ENCODE peak calls at places on chromosomes 2 and 18, in five cellular contexts. W is K562, E is sigmoid colon, L is A549, N is GM12892. M is an unnamed sample.

GRCh38 chr2:41970898-41971660 is 76.7 kb upstream of the PKDCC start:
- DNase-seq in W (no peak), E (no peak), L (no peak), N (no peak), M (no peak)

GRCh38 chr2:239190921-239191885 is 209.6 kb downstream of the HDAC4 start:
- DNase-seq in W (no peak), E (peak; percentile 58), L (no peak), N (no peak), M (no peak)

GRCh38 chr2:59761966-59762365 is 791.5 kb downstream of the BCL11A start:
- DNase-seq in W (no peak), E (no peak), L (no peak), N (no peak), M (no peak)

GRCh38 chr2:233350708-233351107 is 3.6 kb upstream of the DGKD start:
- DNase-seq in W (peak; percentile 80), E (no peak), L (peak; percentile 98), N (no peak), M (peak; percentile 70)

GRCh38 chr2:30678410-30679137 is 128.7 kb downstream of the CAPN13 start:
- DNase-seq in W (no peak), E (peak; percentile 40), L (no peak), N (no peak), M (no peak)

GRCh38 chr18:57433492-57434176 is 1.5 kb upstream of the ONECUT2 start:
- DNase-seq in W (peak; percentile 15), E (no peak), L (no peak), N (no peak), M (no peak)

GRCh38 chr2:170255971-170256370 is 78.0 kb downstream of the MYO3B start:
- DNase-seq in W (no peak), E (no peak), L (no peak), N (no peak), M (no peak)

GRCh38 chr2:52570716-52571115 is 1196.9 kb upstream of the CHAC2 start:
- DNase-seq in W (no peak), E (no peak), L (no peak), N (no peak), M (no peak)

GRCh38 chr18:25818505-25818904 is 271.9 kb downstream of the SS18 start:
- DNase-seq in W (no peak), E (no peak), L (no peak), N (no peak), M (no peak)

GRCh38 chr2:236972491-236973379 is 113.0 kb upstream of the COPS8 start:
- DNase-seq in W (no peak), E (peak; percentile 82), L (peak; percentile 21), N (no peak), M (no peak)

GRCh38 chr2:96838345-96839287 is 5.2 kb downstream of the ANKRD23 start:
- DNase-seq in W (no peak), E (no peak), L (no peak), N (no peak), M (no peak)

GRCh38 chr2:172168917-172169346 is 66.2 kb upstream of the DLX2 start:
- DNase-seq in W (no peak), E (no peak), L (no peak), N (no peak), M (no peak)

GRCh38 chr2:45700407-45701013 is 49.0 kb downstream of the PRKCE start:
- DNase-seq in W (peak; percentile 19), E (peak; percentile 85), L (no peak), N (no peak), M (peak; percentile 3)

GRCh38 chr2:43950383-43951008 is 45.3 kb downstream of the LRPPRC start:
- DNase-seq in W (peak; percentile 38), E (no peak), L (peak; percentile 21), N (no peak), M (peak; percentile 83)

GRCh38 chr2:182038579-182038978 is 52.9 kb downstream of the PPP1R1C start:
- DNase-seq in W (no peak), E (no peak), L (peak; percentile 10), N (no peak), M (peak; percentile 7)

GRCh38 chr2:29192526-29192925 is 77.3 kb downstream of the CLIP4 start:
- DNase-seq in W (no peak), E (no peak), L (no peak), N (no peak), M (no peak)

GRCh38 chr2:99180755-99181647 is at the start of the genes MITD1 and MRPL30:
- DNase-seq in W (peak; percentile 97), E (peak; percentile 96), L (peak; percentile 72), N (peak; percentile 59), M (peak; percentile 95)
- TF ChIP-seq POLR2A in W (peak; percentile 93), E (no peak), L (peak; percentile 86), N (peak; percentile 95), M (peak; percentile 90)

DNA sequence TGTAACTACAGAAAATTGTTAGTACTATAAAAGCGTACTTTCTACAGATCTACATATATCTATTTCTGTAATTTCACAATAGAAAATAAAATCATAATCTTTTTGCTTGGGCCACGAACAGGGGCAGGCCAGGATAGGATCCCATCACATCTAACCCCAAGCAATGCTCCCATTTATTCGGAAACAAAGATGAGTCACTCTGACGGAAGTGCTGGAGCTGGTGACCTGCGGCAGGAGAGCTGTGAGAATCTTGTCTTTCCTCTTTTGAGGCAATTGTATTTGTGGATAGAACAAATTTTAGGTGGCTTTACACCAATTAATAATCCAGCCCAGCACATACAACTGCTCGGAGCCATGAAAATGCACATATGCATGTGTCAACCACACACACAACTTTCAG is 22.3 kb upstream of the INSIG2 start:
- DNase-seq in W (peak; percentile 7), E (no peak), L (no peak), N (no peak), M (no peak)
- TF ChIP-seq POLR2A in W (no peak), E (no peak), L (no peak), N (no peak), M (no peak)

GRCh38 chr2:190648289-190649034 is 421 bp upstream of the NAB1 start:
- DNase-seq in W (peak; percentile 85), E (peak; percentile 96), L (peak; percentile 74), N (peak; percentile 69), M (peak; percentile 90)
- TF ChIP-seq POLR2A in W (peak; percentile 43), E (peak; percentile 20), L (peak; percentile 42), N (no peak), M (peak; percentile 38)

GRCh38 chr2:38076250-38076709 is 329 bp upstream of the CYP1B1 start:
- DNase-seq in W (no peak), E (peak; percentile 90), L (peak; percentile 75), N (peak; percentile 55), M (peak; percentile 53)
- TF ChIP-seq POLR2A in W (no peak), E (no peak), L (peak; percentile 49), N (peak; percentile 67), M (no peak)

DNA sequence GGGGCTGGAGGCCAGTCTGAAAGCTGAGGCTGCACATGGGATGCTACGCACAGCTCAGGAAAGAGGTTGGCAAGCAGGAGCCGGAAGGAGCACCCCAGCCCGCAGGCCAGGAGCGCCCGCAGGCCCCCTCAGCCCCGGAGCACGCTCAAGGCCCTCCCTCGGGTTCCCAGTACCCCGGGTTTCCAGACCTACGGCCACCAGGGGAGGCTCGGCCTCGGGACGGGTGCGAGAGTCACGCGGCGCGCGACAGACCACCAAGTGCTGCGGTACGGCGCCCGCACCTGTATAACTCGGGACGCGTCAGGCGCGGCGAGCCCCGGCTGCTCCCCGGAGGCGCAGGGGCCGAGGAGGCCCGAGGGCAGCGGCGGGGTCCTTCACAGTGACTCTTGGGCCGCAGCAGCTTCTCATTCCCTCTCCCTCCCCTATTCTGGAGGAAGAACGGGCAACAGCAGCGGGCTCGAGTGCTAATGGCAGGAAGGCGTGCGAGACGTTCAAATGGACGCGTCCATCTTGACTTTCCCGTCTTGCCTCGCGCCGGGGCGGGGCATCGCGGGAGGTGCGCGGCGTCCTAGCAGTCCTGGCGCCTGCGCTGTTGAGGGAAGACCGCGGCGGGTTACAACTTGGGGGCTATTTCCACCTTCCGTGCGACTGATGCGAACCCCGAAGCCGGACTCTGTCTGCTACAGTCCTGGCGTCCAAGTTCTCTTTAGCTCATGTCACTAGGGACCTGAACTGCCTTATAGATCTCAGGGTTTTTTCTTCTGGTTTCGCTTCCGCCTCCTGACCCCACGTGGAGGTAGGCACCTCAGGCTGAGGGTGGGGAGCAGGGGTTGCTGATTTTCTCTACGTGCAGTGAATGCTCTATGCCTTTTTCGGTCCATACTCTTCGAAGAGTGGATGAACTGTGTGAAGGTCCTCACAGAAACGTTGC is at the start of gene ANAPC1:
- DNase-seq in W (peak; percentile 94), E (peak; percentile 86), L (peak; percentile 64), N (peak; percentile 67), M (peak; percentile 90)
- TF ChIP-seq POLR2A in W (peak; percentile 98), E (peak; percentile 27), L (peak; percentile 92), N (peak; percentile 94), M (peak; percentile 88)

GRCh38 chr2:160666019-160666676 is 172.5 kb upstream of the RBMS1 start:
- DNase-seq in W (no peak), E (no peak), L (peak; percentile 54), N (no peak), M (no peak)
- TF ChIP-seq POLR2A in W (no peak), E (no peak), L (no peak), N (no peak), M (no peak)

DNA sequence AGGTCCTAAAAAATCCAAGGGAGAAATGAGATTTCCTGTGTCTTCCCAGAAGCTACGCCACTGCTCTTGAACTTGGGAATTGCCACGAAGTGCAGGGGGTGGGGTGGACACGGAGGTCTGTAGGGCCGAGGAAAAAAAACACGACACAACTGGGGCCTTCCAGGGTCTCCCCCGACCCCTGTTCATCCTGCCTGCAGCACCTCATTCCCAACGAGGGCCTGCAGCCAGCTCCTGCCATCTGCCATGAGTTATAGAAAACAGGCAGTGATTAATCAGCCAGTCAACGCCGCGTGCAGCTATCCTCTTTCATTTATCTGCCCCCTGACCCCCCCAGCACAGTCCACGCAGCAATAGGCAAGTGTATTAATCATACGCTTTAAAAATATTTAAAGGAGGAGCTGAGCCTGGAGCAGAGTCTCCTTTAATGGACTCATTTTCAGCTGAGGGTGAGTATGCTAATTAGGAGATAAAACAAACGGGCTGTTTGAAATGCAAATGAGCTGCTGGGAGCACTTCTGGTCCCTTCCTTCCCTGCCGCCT is 209.9 kb downstream of the TFCP2L1 start:
- DNase-seq in W (peak; percentile 92), E (peak; percentile 80), L (peak; percentile 91), N (no peak), M (peak; percentile 84)
- TF ChIP-seq POLR2A in W (peak; percentile 100), E (peak; percentile 28), L (peak; percentile 99), N (peak; percentile 100), M (peak; percentile 88)

GRCh38 chr2:119650206-119650605 is 28.8 kb upstream of the TMEM177 start:
- DNase-seq in W (no peak), E (no peak), L (no peak), N (no peak), M (no peak)
- TF ChIP-seq POLR2A in W (no peak), E (no peak), L (no peak), N (no peak), M (no peak)

DNA sequence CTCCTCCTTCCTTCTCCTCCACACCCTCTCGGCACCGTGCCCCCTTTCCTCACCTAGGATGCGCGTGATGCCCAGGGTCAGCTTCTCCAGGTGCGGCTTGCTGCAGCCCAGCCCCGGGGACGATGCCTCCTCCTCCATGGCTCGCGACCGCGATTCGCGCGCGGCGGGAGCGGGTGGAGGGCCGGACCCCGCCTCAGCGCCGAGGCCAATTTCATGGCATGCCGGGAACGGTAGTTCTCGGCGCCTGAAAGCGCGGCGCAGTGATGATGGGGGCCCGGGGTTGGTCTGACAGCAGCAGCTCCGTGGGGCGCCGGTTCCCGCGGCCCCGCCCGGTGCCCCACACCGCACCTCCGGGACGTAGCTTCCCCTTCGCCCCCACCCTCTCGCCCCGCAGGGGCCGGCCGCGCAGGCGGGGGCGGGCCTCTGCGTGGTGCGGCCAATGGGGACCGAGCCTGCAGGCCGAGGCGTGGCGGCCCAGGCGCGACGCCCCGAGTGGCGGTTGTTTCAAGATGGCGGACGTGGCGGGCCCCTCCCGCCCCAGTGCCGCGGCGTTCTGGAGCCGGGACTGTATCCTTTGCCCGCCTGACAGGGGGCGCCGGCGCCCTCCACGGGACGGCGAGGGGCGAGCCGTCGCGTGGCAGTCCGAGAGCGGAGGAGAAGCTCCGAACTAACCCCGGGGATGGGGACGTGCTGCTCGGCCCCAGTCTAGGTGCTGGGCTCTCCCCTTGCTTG is at the start of the genes KIAA1328 and TPGS2:
- DNase-seq in W (peak; percentile 96), E (peak; percentile 90), L (peak; percentile 71), N (peak; percentile 85), M (peak; percentile 96)
- TF ChIP-seq POLR2A in W (peak; percentile 80), E (no peak), L (peak; percentile 53), N (peak; percentile 76), M (peak; percentile 89)